ENCODE peak calls at places on chromosomes 3 and 15, in six cellular contexts. L is body of pancreas, R is H1, X is lower leg skin, H is uterus, T is IMR-90. Z is an unnamed sample.

GRCh38 chr3:21447471-21448205 is 303.4 kb downstream of the ZNF385D start:
- DNase-seq in R (no peak), T (peak), X (no peak), H (no peak), L (no peak), Z (no peak)

GRCh38 chr3:156297582-156297981 is 177.2 kb downstream of the KCNAB1 start:
- DNase-seq in X (no peak), T (no peak), H (no peak), R (no peak), L (no peak), Z (no peak)

GRCh38 chr3:28575748-28576589 is 227.3 kb upstream of the AZI2 start:
- DNase-seq in R (peak), X (no peak), T (no peak), L (peak), H (no peak), Z (no peak)

GRCh38 chr15:94607176-94607654 is 375.9 kb downstream of the MCTP2 start:
- DNase-seq in T (no peak), H (peak), X (peak), L (peak), R (no peak), Z (peak)

GRCh38 chr3:82038536-82038935 is 277.1 kb upstream of the GBE1 start:
- DNase-seq in T (no peak), R (no peak), H (no peak), L (no peak), X (no peak), Z (no peak)

GRCh38 chr15:52485290-52485689 is 43.4 kb downstream of the MYO5A start:
- DNase-seq in X (no peak), T (no peak), R (no peak), H (no peak), L (no peak), Z (no peak)

GRCh38 chr3:65811050-65811766 is 227.5 kb downstream of the MAGI1 start:
- DNase-seq in X (no peak), T (peak), H (no peak), L (no peak), R (no peak), Z (no peak)

GRCh38 chr3:3125977-3126376 is 763 bp upstream of the TRNT1 start:
- DNase-seq in H (no peak), L (no peak), R (no peak), T (no peak), X (no peak), Z (peak)

GRCh38 chr15:56468271-56468912 is 3.5 kb upstream of the MNS1 start:
- DNase-seq in L (no peak), H (no peak), R (no peak), X (no peak), T (peak), Z (no peak)

GRCh38 chr15:56469484-56469883 is 4.5 kb upstream of the MNS1 start:
- DNase-seq in H (no peak), R (no peak), T (no peak), L (no peak), X (no peak), Z (no peak)

GRCh38 chr15:56460947-56461346 is 4.0 kb downstream of the MNS1 start:
- DNase-seq in T (no peak), R (no peak), H (no peak), L (no peak), X (no peak), Z (no peak)

GRCh38 chr15:56467626-56468025 is 2.7 kb upstream of the MNS1 start:
- DNase-seq in R (no peak), H (no peak), T (no peak), L (no peak), X (no peak), Z (no peak)

GRCh38 chr15:56464893-56465520 is at the start of gene MNS1:
- DNase-seq in H (peak), R (no peak), X (peak), L (peak), T (peak), Z (peak)
- TF ChIP-seq POLR2A in H (no peak), R (no peak), X (no peak), L (peak), T (no peak), Z (no peak)

GRCh38 chr15:88574646-88575045 is 28.2 kb upstream of the DET1 start:
- DNase-seq in L (peak), H (no peak), X (no peak), T (no peak), R (no peak), Z (no peak)
- TF ChIP-seq POLR2A in L (no peak), H (no peak), X (no peak), T (no peak), R (no peak), Z (no peak)

GRCh38 chr15:73926191-73927002 is at the start of gene LOXL1:
- DNase-seq in H (peak), R (peak), L (peak), T (peak), X (no peak), Z (peak)
- TF ChIP-seq POLR2A in H (peak), R (no peak), L (peak), T (peak), X (no peak), Z (peak)

GRCh38 chr3:112132554-112132953 is 494 bp downstream of the GCSAM start:
- DNase-seq in X (no peak), L (no peak), T (no peak), H (no peak), R (no peak), Z (no peak)

GRCh38 chr3:112131111-112131510 is 1.9 kb downstream of the GCSAM start:
- DNase-seq in L (no peak), R (no peak), X (no peak), H (no peak), T (no peak), Z (no peak)

GRCh38 chr3:112132975-112133448 is at the start of gene GCSAM:
- DNase-seq in L (peak), T (no peak), R (no peak), H (no peak), X (peak), Z (no peak)

GRCh38 chr3:112130638-112130993 is 2.4 kb downstream of the GCSAM start:
- DNase-seq in L (no peak), R (no peak), T (no peak), H (no peak), X (no peak), Z (no peak)

GRCh38 chr3:112132088-112132487 is 960 bp downstream of the GCSAM start:
- DNase-seq in T (no peak), X (no peak), L (no peak), H (no peak), R (no peak), Z (no peak)
- TF ChIP-seq POLR2A in T (no peak), X (no peak), L (no peak), H (no peak), R (no peak), Z (no peak)

GRCh38 chr3:120348981-120349818 is at the start of gene LRRC58:
- DNase-seq in X (peak), T (peak), H (peak), R (peak), L (peak), Z (peak)
- TF ChIP-seq POLR2A in X (no peak), T (peak), H (peak), R (no peak), L (peak), Z (peak)

GRCh38 chr3:52532838-52533622 is 627 bp downstream of the NT5DC2 start:
- DNase-seq in R (peak), L (no peak), T (no peak), H (peak), X (no peak), Z (peak)

GRCh38 chr3:52535411-52536111 is 844 bp upstream of the UQCC5 start:
- DNase-seq in L (no peak), R (no peak), H (no peak), X (no peak), T (no peak), Z (peak)

GRCh38 chr3:52534281-52535183 is 875 bp upstream of the NT5DC2 start:
- DNase-seq in R (no peak), X (no peak), H (peak), L (no peak), T (peak), Z (peak)

GRCh38 chr3:52532517-52532837 is 1.2 kb downstream of the NT5DC2 start:
- DNase-seq in H (peak), R (no peak), X (peak), L (no peak), T (peak), Z (peak)

GRCh38 chr3:52533623-52534280 is at the start of gene NT5DC2:
- DNase-seq in H (peak), T (peak), L (peak), X (no peak), R (peak), Z (peak)
- TF ChIP-seq POLR2A in H (peak), T (no peak), L (peak), X (no peak), R (no peak), Z (peak)

GRCh38 chr3:14410106-14410500 is 7.7 kb downstream of the SLC6A6 start:
- DNase-seq in H (no peak), T (no peak), X (no peak), L (no peak), R (no peak), Z (no peak)

GRCh38 chr3:14411166-14411526 is 8.7 kb downstream of the SLC6A6 start:
- DNase-seq in T (no peak), H (no peak), L (peak), X (no peak), R (no peak), Z (no peak)

GRCh38 chr3:14412831-14413380 is 10.5 kb downstream of the SLC6A6 start:
- DNase-seq in L (no peak), H (peak), X (no peak), T (no peak), R (peak), Z (peak)

GRCh38 chr3:14411988-14412387 is 9.6 kb downstream of the SLC6A6 start:
- DNase-seq in X (no peak), R (peak), T (no peak), L (no peak), H (no peak), Z (no peak)

DNA sequence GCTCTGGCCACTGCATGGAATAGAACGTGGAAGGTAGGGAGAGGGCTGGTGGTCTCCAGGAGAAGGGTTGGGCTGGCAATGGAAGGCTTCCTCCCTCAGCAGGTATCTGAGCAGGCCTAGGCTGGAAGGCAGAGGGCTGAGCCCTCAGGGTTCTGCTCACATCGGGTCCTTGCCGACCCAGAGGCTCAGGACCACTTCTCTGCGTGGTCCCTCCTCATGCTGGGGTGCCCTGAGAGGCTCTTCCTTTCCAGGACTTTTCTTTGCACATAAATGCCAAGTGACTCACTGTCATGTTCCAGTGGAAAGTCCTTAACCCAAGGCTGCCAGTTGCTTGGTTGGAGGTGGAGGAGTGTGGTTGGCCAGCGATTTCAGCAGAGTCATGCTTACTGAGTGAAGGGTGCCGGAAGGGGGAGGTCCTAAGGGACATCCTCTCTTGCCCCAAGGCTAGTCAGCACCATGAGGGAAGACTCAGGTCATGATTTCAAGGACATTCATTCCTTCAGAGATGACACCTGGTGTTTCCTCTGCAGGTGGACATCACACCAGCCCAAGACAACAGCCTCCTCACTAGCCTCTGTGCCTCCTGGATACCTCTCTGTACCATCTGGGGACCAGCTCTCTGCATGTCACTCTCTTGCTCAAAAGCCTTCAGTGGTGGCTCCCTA is 8.2 kb downstream of the SLC6A6 start:
- DNase-seq in L (no peak), H (no peak), X (no peak), R (no peak), T (peak), Z (no peak)
- TF ChIP-seq POLR2A in L (no peak), H (no peak), X (no peak), R (no peak), T (no peak), Z (no peak)

DNA sequence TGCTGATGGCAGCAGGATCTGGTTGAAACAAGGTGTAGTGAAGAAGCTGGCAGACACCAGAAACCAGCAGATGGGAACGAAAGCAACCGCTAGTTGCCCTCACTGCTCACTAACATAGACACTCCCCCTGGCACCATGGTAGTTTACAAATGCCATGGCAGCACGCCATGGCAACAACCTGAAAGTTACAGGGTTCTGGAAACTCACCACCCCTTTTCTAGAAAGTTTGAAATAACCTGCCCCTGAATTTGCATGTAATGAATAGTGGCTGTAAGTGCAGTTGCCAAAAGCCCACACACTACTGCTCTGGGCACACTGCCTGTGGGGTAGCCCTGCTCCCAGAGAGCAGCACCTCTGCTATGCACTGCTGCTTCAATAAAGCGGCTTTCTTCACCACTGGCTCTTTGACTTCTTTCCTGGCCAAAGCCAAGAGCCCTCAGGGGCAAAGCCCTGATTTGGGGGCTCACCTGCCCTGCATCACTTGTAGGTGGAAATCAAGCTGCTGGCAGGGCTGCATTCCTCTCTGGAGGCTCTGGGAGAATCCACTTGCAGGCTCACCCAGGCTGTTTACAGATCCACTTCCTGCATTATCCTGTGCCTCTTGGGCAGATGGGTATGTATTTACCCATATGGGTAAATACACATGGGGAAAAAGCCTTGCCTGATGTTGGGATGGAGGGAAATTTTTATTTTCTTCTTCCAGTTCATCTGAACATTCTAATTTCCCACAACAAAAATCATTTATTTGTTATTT is 2.0 kb upstream of the GP9 start:
- DNase-seq in X (no peak), R (no peak), H (no peak), T (no peak), L (peak), Z (no peak)
- TF ChIP-seq POLR2A in X (no peak), R (no peak), H (no peak), T (no peak), L (no peak), Z (no peak)

GRCh38 chr3:46098319-46098761 is 71.1 kb upstream of the XCR1 start:
- DNase-seq in R (no peak), L (peak), H (peak), X (no peak), T (peak), Z (peak)
- TF ChIP-seq POLR2A in R (no peak), L (no peak), H (no peak), X (no peak), T (no peak), Z (no peak)

GRCh38 chr3:143769663-143770062 is 78.6 kb downstream of the SLC9A9 start:
- DNase-seq in X (no peak), T (peak), H (no peak), R (no peak), L (no peak), Z (no peak)

GRCh38 chr3:143757691-143758090 is 90.6 kb downstream of the SLC9A9 start:
- DNase-seq in X (no peak), H (no peak), L (no peak), T (no peak), R (no peak), Z (no peak)

GRCh38 chr3:143764840-143765239 is 83.4 kb downstream of the SLC9A9 start:
- DNase-seq in R (no peak), L (no peak), X (no peak), H (no peak), T (no peak), Z (no peak)

DNA sequence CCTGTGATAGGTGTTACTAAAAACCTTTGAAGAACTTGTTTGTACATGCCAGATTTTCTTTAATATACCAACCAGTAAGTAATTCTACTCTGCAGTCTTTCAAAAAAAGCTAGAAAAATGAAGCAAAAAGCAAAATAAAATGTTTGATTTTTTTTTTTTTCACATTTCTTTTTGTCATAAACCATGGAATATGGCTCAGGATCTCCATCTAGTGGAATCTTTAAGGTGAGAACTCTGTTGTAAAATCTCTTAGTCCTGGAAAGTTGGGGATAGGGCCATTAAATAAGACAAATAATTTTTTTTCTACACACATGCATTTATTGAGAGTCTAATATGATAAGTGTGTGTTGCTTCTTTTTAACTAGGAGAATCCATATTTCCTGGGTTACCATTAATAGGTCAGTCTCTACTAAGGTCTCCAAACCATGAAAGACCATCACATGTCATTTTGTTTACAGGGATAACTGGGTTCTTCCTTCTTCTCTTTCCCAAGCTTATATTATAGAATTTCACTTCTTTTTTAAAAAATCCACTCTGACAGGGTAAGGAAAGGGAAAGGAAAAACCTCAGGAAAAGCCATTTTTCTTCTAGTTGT is 84.6 kb downstream of the SLC9A9 start:
- DNase-seq in R (no peak), L (no peak), H (no peak), X (no peak), T (peak), Z (no peak)
- TF ChIP-seq POLR2A in R (no peak), L (no peak), H (no peak), X (no peak), T (no peak), Z (no peak)

Z was measured in ovary.